ENCODE peak calls at places on chromosomes 1 and 21, in eight cellular contexts. One of them, this sample, is unnamed.

GRCh38 chr21:30935889-30936168 is 54.4 kb upstream of the KRTAP11-1 start:
- DNase-seq in activated CD4-positive, alpha-beta T cell treated with anti-CD3 and anti-CD28 coated beads, Interleukin-2, amount 50 U/mL, for 4 hours: no peak
- DNase-seq in stimulated activated CD4-positive, alpha-beta T cell treated with anti-CD3 and anti-CD28 coated beads, Interleukin-1b, Interleukin-23, amount 100 ng/mL, for 1 hour: no peak
- DNase-seq in NCI-H1105: no peak
- DNase-seq in NCI-H345: no peak
- DNase-seq in H9: no peak
- DNase-seq in T follicular helper cell: no peak
- DNase-seq in left colon: no peak
- DNase-seq in this sample: no peak

GRCh38 chr1:1440941-1441888 is 5.7 kb downstream of the VWA1 start:
- DNase-seq in T follicular helper cell: peak; percentile 40
- DNase-seq in NCI-H1105: no peak
- DNase-seq in NCI-H345: no peak
- DNase-seq in left colon: peak; percentile 31
- DNase-seq in activated CD4-positive, alpha-beta T cell treated with anti-CD3 and anti-CD28 coated beads, Interleukin-2, amount 50 U/mL, for 4 hours: peak; percentile 45
- DNase-seq in H9: no peak
- DNase-seq in stimulated activated CD4-positive, alpha-beta T cell treated with anti-CD3 and anti-CD28 coated beads, Interleukin-1b, Interleukin-23, amount 100 ng/mL, for 1 hour: no peak
- DNase-seq in this sample: no peak

GRCh38 chr1:108007531-108007930 is 42.6 kb upstream of the VAV3 start:
- DNase-seq in NCI-H1105: no peak
- DNase-seq in NCI-H345: no peak
- DNase-seq in left colon: no peak
- DNase-seq in T follicular helper cell: no peak
- DNase-seq in H9: no peak
- DNase-seq in stimulated activated CD4-positive, alpha-beta T cell treated with anti-CD3 and anti-CD28 coated beads, Interleukin-1b, Interleukin-23, amount 100 ng/mL, for 1 hour: no peak
- DNase-seq in activated CD4-positive, alpha-beta T cell treated with anti-CD3 and anti-CD28 coated beads, Interleukin-2, amount 50 U/mL, for 4 hours: no peak
- DNase-seq in this sample: no peak

GRCh38 chr1:206809504-206810084 is 37.3 kb upstream of the IL10 start:
- DNase-seq in left colon: no peak
- DNase-seq in activated CD4-positive, alpha-beta T cell treated with anti-CD3 and anti-CD28 coated beads, Interleukin-2, amount 50 U/mL, for 4 hours: peak; percentile 37
- DNase-seq in NCI-H345: peak; percentile 16
- DNase-seq in H9: no peak
- DNase-seq in T follicular helper cell: no peak
- DNase-seq in NCI-H1105: no peak
- DNase-seq in stimulated activated CD4-positive, alpha-beta T cell treated with anti-CD3 and anti-CD28 coated beads, Interleukin-1b, Interleukin-23, amount 100 ng/mL, for 1 hour: no peak
- DNase-seq in this sample: no peak

GRCh38 chr1:160865316-160865715 is 2.6 kb upstream of the CD244 start:
- DNase-seq in left colon: no peak
- DNase-seq in activated CD4-positive, alpha-beta T cell treated with anti-CD3 and anti-CD28 coated beads, Interleukin-2, amount 50 U/mL, for 4 hours: no peak
- DNase-seq in stimulated activated CD4-positive, alpha-beta T cell treated with anti-CD3 and anti-CD28 coated beads, Interleukin-1b, Interleukin-23, amount 100 ng/mL, for 1 hour: no peak
- DNase-seq in H9: no peak
- DNase-seq in T follicular helper cell: no peak
- DNase-seq in NCI-H1105: no peak
- DNase-seq in NCI-H345: no peak
- DNase-seq in this sample: no peak

GRCh38 chr1:180778782-180779398 is 133.8 kb upstream of the KIAA1614 start:
- DNase-seq in NCI-H1105: no peak
- DNase-seq in T follicular helper cell: no peak
- DNase-seq in stimulated activated CD4-positive, alpha-beta T cell treated with anti-CD3 and anti-CD28 coated beads, Interleukin-1b, Interleukin-23, amount 100 ng/mL, for 1 hour: no peak
- DNase-seq in NCI-H345: no peak
- DNase-seq in H9: peak; percentile 33
- DNase-seq in left colon: no peak
- DNase-seq in activated CD4-positive, alpha-beta T cell treated with anti-CD3 and anti-CD28 coated beads, Interleukin-2, amount 50 U/mL, for 4 hours: no peak
- DNase-seq in this sample: no peak

GRCh38 chr1:217493290-217493689 is 137.6 kb downstream of the GPATCH2 start:
- DNase-seq in NCI-H345: no peak
- DNase-seq in T follicular helper cell: no peak
- DNase-seq in activated CD4-positive, alpha-beta T cell treated with anti-CD3 and anti-CD28 coated beads, Interleukin-2, amount 50 U/mL, for 4 hours: no peak
- DNase-seq in NCI-H1105: no peak
- DNase-seq in stimulated activated CD4-positive, alpha-beta T cell treated with anti-CD3 and anti-CD28 coated beads, Interleukin-1b, Interleukin-23, amount 100 ng/mL, for 1 hour: no peak
- DNase-seq in H9: no peak
- DNase-seq in left colon: no peak
- DNase-seq in this sample: no peak

GRCh38 chr1:22876359-22877111 is 96.1 kb downstream of the LACTBL1 start:
- DNase-seq in activated CD4-positive, alpha-beta T cell treated with anti-CD3 and anti-CD28 coated beads, Interleukin-2, amount 50 U/mL, for 4 hours: no peak
- DNase-seq in NCI-H1105: no peak
- DNase-seq in left colon: no peak
- DNase-seq in T follicular helper cell: no peak
- DNase-seq in NCI-H345: no peak
- DNase-seq in stimulated activated CD4-positive, alpha-beta T cell treated with anti-CD3 and anti-CD28 coated beads, Interleukin-1b, Interleukin-23, amount 100 ng/mL, for 1 hour: no peak
- DNase-seq in H9: no peak
- DNase-seq in this sample: no peak

GRCh38 chr1:41333146-41333784 is 28.0 kb upstream of the FOXO6 start:
- DNase-seq in activated CD4-positive, alpha-beta T cell treated with anti-CD3 and anti-CD28 coated beads, Interleukin-2, amount 50 U/mL, for 4 hours: peak; percentile 27
- DNase-seq in NCI-H345: no peak
- DNase-seq in T follicular helper cell: no peak
- DNase-seq in NCI-H1105: no peak
- DNase-seq in left colon: no peak
- DNase-seq in H9: no peak
- DNase-seq in stimulated activated CD4-positive, alpha-beta T cell treated with anti-CD3 and anti-CD28 coated beads, Interleukin-1b, Interleukin-23, amount 100 ng/mL, for 1 hour: no peak
- DNase-seq in this sample: no peak

GRCh38 chr1:165629848-165630628 is 996 bp upstream of the MGST3 start:
- DNase-seq in T follicular helper cell: no peak
- DNase-seq in NCI-H1105: peak; percentile 78
- DNase-seq in NCI-H345: peak; percentile 78
- DNase-seq in left colon: no peak
- DNase-seq in activated CD4-positive, alpha-beta T cell treated with anti-CD3 and anti-CD28 coated beads, Interleukin-2, amount 50 U/mL, for 4 hours: no peak
- DNase-seq in H9: peak; percentile 80
- DNase-seq in stimulated activated CD4-positive, alpha-beta T cell treated with anti-CD3 and anti-CD28 coated beads, Interleukin-1b, Interleukin-23, amount 100 ng/mL, for 1 hour: no peak
- DNase-seq in this sample: no peak

GRCh38 chr1:94660994-94661393 is 119.4 kb upstream of the F3 start:
- DNase-seq in activated CD4-positive, alpha-beta T cell treated with anti-CD3 and anti-CD28 coated beads, Interleukin-2, amount 50 U/mL, for 4 hours: no peak
- DNase-seq in NCI-H1105: no peak
- DNase-seq in T follicular helper cell: no peak
- DNase-seq in H9: peak; percentile 85
- DNase-seq in NCI-H345: no peak
- DNase-seq in left colon: no peak
- DNase-seq in stimulated activated CD4-positive, alpha-beta T cell treated with anti-CD3 and anti-CD28 coated beads, Interleukin-1b, Interleukin-23, amount 100 ng/mL, for 1 hour: no peak
- DNase-seq in this sample: no peak

GRCh38 chr21:26007911-26008579 is 162.5 kb downstream of the APP start:
- DNase-seq in H9: no peak
- DNase-seq in stimulated activated CD4-positive, alpha-beta T cell treated with anti-CD3 and anti-CD28 coated beads, Interleukin-1b, Interleukin-23, amount 100 ng/mL, for 1 hour: no peak
- DNase-seq in activated CD4-positive, alpha-beta T cell treated with anti-CD3 and anti-CD28 coated beads, Interleukin-2, amount 50 U/mL, for 4 hours: no peak
- DNase-seq in left colon: no peak
- DNase-seq in T follicular helper cell: no peak
- DNase-seq in NCI-H345: no peak
- DNase-seq in NCI-H1105: peak; percentile 68
- DNase-seq in this sample: peak; percentile 12

GRCh38 chr1:181190362-181191035 is 102.0 kb downstream of the IER5 start:
- DNase-seq in activated CD4-positive, alpha-beta T cell treated with anti-CD3 and anti-CD28 coated beads, Interleukin-2, amount 50 U/mL, for 4 hours: no peak
- DNase-seq in left colon: no peak
- DNase-seq in H9: no peak
- DNase-seq in NCI-H345: no peak
- DNase-seq in stimulated activated CD4-positive, alpha-beta T cell treated with anti-CD3 and anti-CD28 coated beads, Interleukin-1b, Interleukin-23, amount 100 ng/mL, for 1 hour: no peak
- DNase-seq in NCI-H1105: no peak
- DNase-seq in T follicular helper cell: no peak
- DNase-seq in this sample: no peak

GRCh38 chr1:178684111-178684510 is 40.9 kb upstream of the RALGPS2 start:
- DNase-seq in NCI-H345: no peak
- DNase-seq in stimulated activated CD4-positive, alpha-beta T cell treated with anti-CD3 and anti-CD28 coated beads, Interleukin-1b, Interleukin-23, amount 100 ng/mL, for 1 hour: no peak
- DNase-seq in left colon: no peak
- DNase-seq in activated CD4-positive, alpha-beta T cell treated with anti-CD3 and anti-CD28 coated beads, Interleukin-2, amount 50 U/mL, for 4 hours: no peak
- DNase-seq in NCI-H1105: no peak
- DNase-seq in T follicular helper cell: no peak
- DNase-seq in H9: no peak
- DNase-seq in this sample: no peak

GRCh38 chr1:216064643-216065042 is 358.6 kb downstream of the USH2A start:
- DNase-seq in activated CD4-positive, alpha-beta T cell treated with anti-CD3 and anti-CD28 coated beads, Interleukin-2, amount 50 U/mL, for 4 hours: no peak
- DNase-seq in NCI-H345: no peak
- DNase-seq in H9: no peak
- DNase-seq in NCI-H1105: no peak
- DNase-seq in stimulated activated CD4-positive, alpha-beta T cell treated with anti-CD3 and anti-CD28 coated beads, Interleukin-1b, Interleukin-23, amount 100 ng/mL, for 1 hour: no peak
- DNase-seq in left colon: no peak
- DNase-seq in T follicular helper cell: no peak
- DNase-seq in this sample: no peak

GRCh38 chr1:179743679-179744400 is 749 bp downstream of the FAM163A start:
- DNase-seq in NCI-H345: peak; percentile 21
- DNase-seq in NCI-H1105: no peak
- DNase-seq in T follicular helper cell: no peak
- DNase-seq in stimulated activated CD4-positive, alpha-beta T cell treated with anti-CD3 and anti-CD28 coated beads, Interleukin-1b, Interleukin-23, amount 100 ng/mL, for 1 hour: no peak
- DNase-seq in activated CD4-positive, alpha-beta T cell treated with anti-CD3 and anti-CD28 coated beads, Interleukin-2, amount 50 U/mL, for 4 hours: no peak
- DNase-seq in left colon: no peak
- DNase-seq in H9: peak; percentile 48
- DNase-seq in this sample: no peak

GRCh38 chr1:51240096-51240495 is 4.0 kb downstream of the RNF11 start:
- DNase-seq in stimulated activated CD4-positive, alpha-beta T cell treated with anti-CD3 and anti-CD28 coated beads, Interleukin-1b, Interleukin-23, amount 100 ng/mL, for 1 hour: no peak
- DNase-seq in NCI-H1105: no peak
- DNase-seq in T follicular helper cell: no peak
- DNase-seq in H9: no peak
- DNase-seq in activated CD4-positive, alpha-beta T cell treated with anti-CD3 and anti-CD28 coated beads, Interleukin-2, amount 50 U/mL, for 4 hours: no peak
- DNase-seq in left colon: peak; percentile 50
- DNase-seq in NCI-H345: no peak
- DNase-seq in this sample: no peak

GRCh38 chr21:26809745-26810144 is 35.5 kb downstream of the ADAMTS1 start:
- DNase-seq in activated CD4-positive, alpha-beta T cell treated with anti-CD3 and anti-CD28 coated beads, Interleukin-2, amount 50 U/mL, for 4 hours: no peak
- DNase-seq in H9: no peak
- DNase-seq in T follicular helper cell: no peak
- DNase-seq in left colon: no peak
- DNase-seq in stimulated activated CD4-positive, alpha-beta T cell treated with anti-CD3 and anti-CD28 coated beads, Interleukin-1b, Interleukin-23, amount 100 ng/mL, for 1 hour: no peak
- DNase-seq in NCI-H345: no peak
- DNase-seq in NCI-H1105: no peak
- DNase-seq in this sample: no peak

GRCh38 chr1:204841798-204842197 is 28.9 kb upstream of the NFASC start:
- DNase-seq in H9: no peak
- DNase-seq in left colon: no peak
- DNase-seq in NCI-H345: no peak
- DNase-seq in T follicular helper cell: no peak
- DNase-seq in activated CD4-positive, alpha-beta T cell treated with anti-CD3 and anti-CD28 coated beads, Interleukin-2, amount 50 U/mL, for 4 hours: no peak
- DNase-seq in NCI-H1105: no peak
- DNase-seq in stimulated activated CD4-positive, alpha-beta T cell treated with anti-CD3 and anti-CD28 coated beads, Interleukin-1b, Interleukin-23, amount 100 ng/mL, for 1 hour: no peak
- DNase-seq in this sample: no peak

GRCh38 chr1:180947901-180948311 is 35.2 kb downstream of the KIAA1614 start:
- DNase-seq in NCI-H1105: no peak
- DNase-seq in activated CD4-positive, alpha-beta T cell treated with anti-CD3 and anti-CD28 coated beads, Interleukin-2, amount 50 U/mL, for 4 hours: no peak
- DNase-seq in H9: no peak
- DNase-seq in stimulated activated CD4-positive, alpha-beta T cell treated with anti-CD3 and anti-CD28 coated beads, Interleukin-1b, Interleukin-23, amount 100 ng/mL, for 1 hour: no peak
- DNase-seq in NCI-H345: no peak
- DNase-seq in T follicular helper cell: no peak
- DNase-seq in left colon: no peak
- DNase-seq in this sample: no peak

GRCh38 chr1:202207292-202207691 is 13.7 kb downstream of the LGR6 start:
- DNase-seq in activated CD4-positive, alpha-beta T cell treated with anti-CD3 and anti-CD28 coated beads, Interleukin-2, amount 50 U/mL, for 4 hours: no peak
- DNase-seq in T follicular helper cell: no peak
- DNase-seq in NCI-H345: no peak
- DNase-seq in NCI-H1105: no peak
- DNase-seq in left colon: no peak
- DNase-seq in stimulated activated CD4-positive, alpha-beta T cell treated with anti-CD3 and anti-CD28 coated beads, Interleukin-1b, Interleukin-23, amount 100 ng/mL, for 1 hour: no peak
- DNase-seq in H9: no peak
- DNase-seq in this sample: no peak

GRCh38 chr1:166069390-166069789 is 97.4 kb downstream of the FAM78B start:
- DNase-seq in NCI-H345: no peak
- DNase-seq in stimulated activated CD4-positive, alpha-beta T cell treated with anti-CD3 and anti-CD28 coated beads, Interleukin-1b, Interleukin-23, amount 100 ng/mL, for 1 hour: no peak
- DNase-seq in activated CD4-positive, alpha-beta T cell treated with anti-CD3 and anti-CD28 coated beads, Interleukin-2, amount 50 U/mL, for 4 hours: no peak
- DNase-seq in NCI-H1105: no peak
- DNase-seq in left colon: no peak
- DNase-seq in H9: no peak
- DNase-seq in T follicular helper cell: no peak
- DNase-seq in this sample: no peak

GRCh38 chr1:109531826-109532364 is 7.8 kb upstream of the GPR61 start:
- DNase-seq in NCI-H1105: no peak
- DNase-seq in T follicular helper cell: no peak
- DNase-seq in left colon: no peak
- DNase-seq in stimulated activated CD4-positive, alpha-beta T cell treated with anti-CD3 and anti-CD28 coated beads, Interleukin-1b, Interleukin-23, amount 100 ng/mL, for 1 hour: no peak
- DNase-seq in activated CD4-positive, alpha-beta T cell treated with anti-CD3 and anti-CD28 coated beads, Interleukin-2, amount 50 U/mL, for 4 hours: no peak
- DNase-seq in NCI-H345: no peak
- DNase-seq in H9: no peak
- DNase-seq in this sample: no peak

GRCh38 chr1:168551688-168552087 is 7.9 kb upstream of the XCL2 start:
- DNase-seq in activated CD4-positive, alpha-beta T cell treated with anti-CD3 and anti-CD28 coated beads, Interleukin-2, amount 50 U/mL, for 4 hours: no peak
- DNase-seq in NCI-H345: no peak
- DNase-seq in T follicular helper cell: no peak
- DNase-seq in H9: no peak
- DNase-seq in left colon: no peak
- DNase-seq in stimulated activated CD4-positive, alpha-beta T cell treated with anti-CD3 and anti-CD28 coated beads, Interleukin-1b, Interleukin-23, amount 100 ng/mL, for 1 hour: no peak
- DNase-seq in NCI-H1105: no peak
- DNase-seq in this sample: no peak

GRCh38 chr1:167121375-167122120 is 27.7 kb downstream of the STYXL2 start:
- DNase-seq in left colon: peak; percentile 86
- DNase-seq in stimulated activated CD4-positive, alpha-beta T cell treated with anti-CD3 and anti-CD28 coated beads, Interleukin-1b, Interleukin-23, amount 100 ng/mL, for 1 hour: no peak
- DNase-seq in activated CD4-positive, alpha-beta T cell treated with anti-CD3 and anti-CD28 coated beads, Interleukin-2, amount 50 U/mL, for 4 hours: peak; percentile 7
- DNase-seq in NCI-H345: peak; percentile 64
- DNase-seq in NCI-H1105: no peak
- DNase-seq in T follicular helper cell: peak; percentile 24
- DNase-seq in H9: peak; percentile 73
- DNase-seq in this sample: no peak

GRCh38 chr21:45283019-45283610 is 4.6 kb downstream of the POFUT2 start:
- DNase-seq in left colon: peak; percentile 19
- DNase-seq in stimulated activated CD4-positive, alpha-beta T cell treated with anti-CD3 and anti-CD28 coated beads, Interleukin-1b, Interleukin-23, amount 100 ng/mL, for 1 hour: no peak
- DNase-seq in activated CD4-positive, alpha-beta T cell treated with anti-CD3 and anti-CD28 coated beads, Interleukin-2, amount 50 U/mL, for 4 hours: no peak
- DNase-seq in NCI-H1105: no peak
- DNase-seq in H9: peak; percentile 15
- DNase-seq in NCI-H345: no peak
- DNase-seq in T follicular helper cell: no peak
- DNase-seq in this sample: no peak

GRCh38 chr1:204641455-204641854 is 44.1 kb downstream of the LRRN2 start:
- DNase-seq in H9: no peak
- DNase-seq in NCI-H1105: no peak
- DNase-seq in stimulated activated CD4-positive, alpha-beta T cell treated with anti-CD3 and anti-CD28 coated beads, Interleukin-1b, Interleukin-23, amount 100 ng/mL, for 1 hour: no peak
- DNase-seq in activated CD4-positive, alpha-beta T cell treated with anti-CD3 and anti-CD28 coated beads, Interleukin-2, amount 50 U/mL, for 4 hours: no peak
- DNase-seq in left colon: no peak
- DNase-seq in NCI-H345: no peak
- DNase-seq in T follicular helper cell: no peak
- DNase-seq in this sample: no peak

GRCh38 chr1:92459871-92460320 is 26.8 kb downstream of the GFI1 start:
- DNase-seq in NCI-H345: no peak
- DNase-seq in T follicular helper cell: no peak
- DNase-seq in NCI-H1105: no peak
- DNase-seq in H9: no peak
- DNase-seq in activated CD4-positive, alpha-beta T cell treated with anti-CD3 and anti-CD28 coated beads, Interleukin-2, amount 50 U/mL, for 4 hours: no peak
- DNase-seq in left colon: no peak
- DNase-seq in stimulated activated CD4-positive, alpha-beta T cell treated with anti-CD3 and anti-CD28 coated beads, Interleukin-1b, Interleukin-23, amount 100 ng/mL, for 1 hour: no peak
- DNase-seq in this sample: no peak

GRCh38 chr1:112518186-112518585 is 9.4 kb downstream of the WNT2B start:
- DNase-seq in NCI-H345: no peak
- DNase-seq in stimulated activated CD4-positive, alpha-beta T cell treated with anti-CD3 and anti-CD28 coated beads, Interleukin-1b, Interleukin-23, amount 100 ng/mL, for 1 hour: no peak
- DNase-seq in activated CD4-positive, alpha-beta T cell treated with anti-CD3 and anti-CD28 coated beads, Interleukin-2, amount 50 U/mL, for 4 hours: no peak
- DNase-seq in left colon: no peak
- DNase-seq in T follicular helper cell: no peak
- DNase-seq in NCI-H1105: no peak
- DNase-seq in H9: no peak
- DNase-seq in this sample: no peak

GRCh38 chr1:242196101-242196500 is 197.2 kb upstream of the MAP1LC3C start:
- DNase-seq in stimulated activated CD4-positive, alpha-beta T cell treated with anti-CD3 and anti-CD28 coated beads, Interleukin-1b, Interleukin-23, amount 100 ng/mL, for 1 hour: no peak
- DNase-seq in NCI-H345: no peak
- DNase-seq in NCI-H1105: no peak
- DNase-seq in T follicular helper cell: no peak
- DNase-seq in left colon: no peak
- DNase-seq in H9: no peak
- DNase-seq in activated CD4-positive, alpha-beta T cell treated with anti-CD3 and anti-CD28 coated beads, Interleukin-2, amount 50 U/mL, for 4 hours: no peak
- DNase-seq in this sample: no peak

GRCh38 chr1:165880993-165881392 is 53.6 kb downstream of the UCK2 start:
- DNase-seq in H9: no peak
- DNase-seq in T follicular helper cell: no peak
- DNase-seq in activated CD4-positive, alpha-beta T cell treated with anti-CD3 and anti-CD28 coated beads, Interleukin-2, amount 50 U/mL, for 4 hours: no peak
- DNase-seq in stimulated activated CD4-positive, alpha-beta T cell treated with anti-CD3 and anti-CD28 coated beads, Interleukin-1b, Interleukin-23, amount 100 ng/mL, for 1 hour: no peak
- DNase-seq in left colon: no peak
- DNase-seq in NCI-H345: no peak
- DNase-seq in NCI-H1105: no peak
- DNase-seq in this sample: no peak

GRCh38 chr1:215055281-215055935 is 27.1 kb upstream of the KCNK2 start:
- DNase-seq in stimulated activated CD4-positive, alpha-beta T cell treated with anti-CD3 and anti-CD28 coated beads, Interleukin-1b, Interleukin-23, amount 100 ng/mL, for 1 hour: no peak
- DNase-seq in NCI-H1105: no peak
- DNase-seq in left colon: no peak
- DNase-seq in NCI-H345: no peak
- DNase-seq in T follicular helper cell: no peak
- DNase-seq in H9: no peak
- DNase-seq in activated CD4-positive, alpha-beta T cell treated with anti-CD3 and anti-CD28 coated beads, Interleukin-2, amount 50 U/mL, for 4 hours: no peak
- DNase-seq in this sample: no peak

GRCh38 chr1:46611691-46612221 is 4.9 kb downstream of the MOB3C start:
- DNase-seq in H9: peak; percentile 42
- DNase-seq in activated CD4-positive, alpha-beta T cell treated with anti-CD3 and anti-CD28 coated beads, Interleukin-2, amount 50 U/mL, for 4 hours: no peak
- DNase-seq in stimulated activated CD4-positive, alpha-beta T cell treated with anti-CD3 and anti-CD28 coated beads, Interleukin-1b, Interleukin-23, amount 100 ng/mL, for 1 hour: no peak
- DNase-seq in T follicular helper cell: no peak
- DNase-seq in NCI-H1105: no peak
- DNase-seq in left colon: no peak
- DNase-seq in NCI-H345: no peak
- DNase-seq in this sample: no peak

GRCh38 chr21:44286086-44286715 is 525 bp downstream of the AIRE start:
- DNase-seq in H9: no peak
- DNase-seq in activated CD4-positive, alpha-beta T cell treated with anti-CD3 and anti-CD28 coated beads, Interleukin-2, amount 50 U/mL, for 4 hours: no peak
- DNase-seq in stimulated activated CD4-positive, alpha-beta T cell treated with anti-CD3 and anti-CD28 coated beads, Interleukin-1b, Interleukin-23, amount 100 ng/mL, for 1 hour: no peak
- DNase-seq in NCI-H345: no peak
- DNase-seq in NCI-H1105: no peak
- DNase-seq in T follicular helper cell: no peak
- DNase-seq in left colon: peak; percentile 20
- DNase-seq in this sample: no peak